ENCODE peak calls at places on chromosomes 16 and 17, in five cellular contexts. R is AG10803, P is mesothelial cell of epicardium, K is tibial artery, J is transverse colon. W is an unnamed sample.

GRCh38 chr17:48483471-48484131 is 47.2 kb downstream of the HOXB1 start:
- DNase-seq in R (peak; percentile 99), K (no peak), J (peak; percentile 38), P (peak; percentile 70), W (peak; percentile 97)

GRCh38 chr16:24721830-24722238 is 7.6 kb upstream of the TNRC6A start:
- DNase-seq in P (no peak), K (no peak), R (no peak), J (no peak), W (no peak)

GRCh38 chr16:66289986-66290385 is 76.5 kb upstream of the CDH5 start:
- DNase-seq in P (peak; percentile 9), J (no peak), R (no peak), K (peak; percentile 32), W (no peak)

GRCh38 chr16:739560-740458 is 988 bp downstream of the CIAO3 start:
- DNase-seq in P (no peak), R (no peak), K (no peak), J (no peak), W (no peak)

GRCh38 chr17:33273271-33273670 is 19.8 kb downstream of the ASIC2 start:
- DNase-seq in R (no peak), K (no peak), P (no peak), J (no peak), W (no peak)

GRCh38 chr16:74744566-74744965 is 30.1 kb downstream of the FA2H start:
- DNase-seq in J (no peak), R (no peak), P (no peak), K (no peak), W (no peak)

GRCh38 chr16:84450176-84450865 is 54.1 kb downstream of the MEAK7 start:
- DNase-seq in R (no peak), P (peak; percentile 29), K (peak; percentile 29), J (no peak), W (no peak)

GRCh38 chr17:28972437-28972836 is 21.1 kb upstream of the PHF12 start:
- DNase-seq in J (no peak), P (no peak), R (peak; percentile 71), K (no peak), W (peak; percentile 18)

GRCh38 chr16:17921357-17921978 is 415.1 kb downstream of the NPIPA8 start:
- DNase-seq in K (no peak), R (peak; percentile 12), J (peak; percentile 69), P (no peak), W (no peak)

GRCh38 chr17:64964796-64965195 is 45.5 kb upstream of the LRRC37A3 start:
- DNase-seq in J (no peak), P (no peak), R (no peak), K (no peak), W (no peak)

GRCh38 chr17:66952031-66952524 is 12.4 kb upstream of the CACNG4 start:
- DNase-seq in K (no peak), P (peak; percentile 70), R (peak; percentile 84), J (peak; percentile 66), W (peak; percentile 78)

GRCh38 chr17:44174427-44174826 is 3.9 kb downstream of the ASB16 start:
- DNase-seq in K (no peak), J (no peak), P (no peak), R (no peak), W (no peak)

GRCh38 chr16:56316545-56316944 is 108.8 kb downstream of the AMFR start:
- DNase-seq in R (no peak), K (no peak), J (no peak), P (no peak), W (no peak)
- TF ChIP-seq CTCF in R (no peak), K (no peak), J (no peak), P (no peak), W (no peak)

GRCh38 chr17:2680961-2681360 is 30.6 kb downstream of the CLUH start:
- DNase-seq in P (no peak), K (no peak), J (no peak), R (no peak), W (no peak)
- TF ChIP-seq CTCF in P (no peak), K (no peak), J (no peak), R (no peak), W (no peak)

GRCh38 chr16:12271006-12271405 is 294.5 kb downstream of the SNX29 start:
- DNase-seq in P (no peak), R (peak; percentile 23), K (no peak), J (no peak), W (peak; percentile 37)
- TF ChIP-seq CTCF in P (no peak), R (peak; percentile 38), K (no peak), J (no peak), W (peak; percentile 36)

DNA sequence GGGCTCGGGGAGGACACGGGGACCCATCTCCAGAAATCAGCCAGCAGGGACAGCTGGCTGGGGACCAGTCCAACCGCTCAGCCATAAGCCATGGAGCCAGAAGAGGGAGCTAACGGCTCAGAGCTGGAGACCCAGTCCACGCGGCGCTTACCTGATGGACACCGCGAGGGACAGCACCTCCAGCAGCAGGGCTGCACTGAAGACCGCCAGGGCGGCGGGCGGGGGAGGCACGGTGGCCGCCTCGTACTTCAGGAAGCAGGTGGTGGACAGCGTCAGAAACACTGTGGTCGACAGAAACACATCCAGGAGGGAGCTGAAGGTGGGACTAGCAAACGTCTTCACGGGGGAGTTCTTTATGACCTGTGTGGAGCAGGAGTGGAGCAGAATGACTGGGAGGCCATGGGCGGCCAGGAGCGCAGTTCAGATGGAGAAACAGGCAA is 102.6 kb upstream of the CREBBP start:
- DNase-seq in P (peak; percentile 78), K (peak; percentile 78), J (peak; percentile 76), R (peak; percentile 54), W (peak; percentile 55)
- TF ChIP-seq CTCF in P (peak; percentile 50), K (peak; percentile 73), J (peak; percentile 70), R (peak; percentile 79), W (peak; percentile 73)

GRCh38 chr17:38674013-38674748 is 576 bp downstream of the EPOP start:
- DNase-seq in R (no peak), K (no peak), J (peak; percentile 22), P (peak; percentile 46), W (peak; percentile 47)
- TF ChIP-seq CTCF in R (no peak), K (no peak), J (no peak), P (peak; percentile 12), W (no peak)